ENCODE peak calls at places on chromosomes 11 and 22, in four cellular contexts. V is foreskin keratinocyte, E is GM23248, H is germinal center. W is an unnamed sample.

GRCh38 chr11:24373516-24373915 is 123.3 kb upstream of the LUZP2 start:
- DNase-seq in H (no peak), E (peak), V (no peak), W (no peak)

GRCh38 chr11:118530683-118531596 is at the start of gene TMEM25:
- DNase-seq in H (peak), V (peak), E (peak), W (peak)

GRCh38 chr11:15347969-15348734 is 233.4 kb downstream of the INSC start:
- DNase-seq in H (no peak), E (no peak), V (no peak), W (no peak)

GRCh38 chr22:50674606-50675552 is 2.3 kb downstream of the SHANK3 start:
- DNase-seq in H (peak), V (peak), E (peak), W (peak)

GRCh38 chr11:107928767-107929507 is 689 bp downstream of the RAB39A start:
- DNase-seq in V (no peak), H (peak), E (no peak), W (no peak)

GRCh38 chr11:84390441-84391078 is 1104.4 kb upstream of the CCDC90B start:
- DNase-seq in E (no peak), H (no peak), V (no peak), W (no peak)

GRCh38 chr11:72771507-72771906 is 19.3 kb upstream of the ARAP1 start:
- DNase-seq in H (no peak), V (no peak), E (peak), W (no peak)

GRCh38 chr22:37965940-37966664 is 12.6 kb downstream of the POLR2F start:
- DNase-seq in E (no peak), H (no peak), V (no peak), W (no peak)

GRCh38 chr22:27748355-27749168 is 53.0 kb downstream of the MN1 start:
- DNase-seq in H (no peak), E (peak), V (no peak), W (no peak)

GRCh38 chr11:79536155-79536917 is 95.5 kb upstream of the TENM4 start:
- DNase-seq in E (no peak), H (no peak), V (no peak), W (no peak)

GRCh38 chr11:70080763-70081162 is 2.6 kb downstream of the ANO1 start:
- DNase-seq in V (peak), H (no peak), E (peak), W (no peak)

GRCh38 chr22:38088723-38089473 is 4.9 kb upstream of the SLC16A8 start:
- DNase-seq in V (no peak), E (peak), H (no peak), W (no peak)

GRCh38 chr11:134950692-134951304 is 538.8 kb upstream of the B3GAT1 start:
- DNase-seq in E (peak), V (no peak), H (no peak), W (no peak)

GRCh38 chr11:121157756-121158155 is 56.7 kb downstream of the TECTA start:
- DNase-seq in E (no peak), H (no peak), V (no peak), W (no peak)

GRCh38 chr11:75267171-75267970 is 26.8 kb downstream of the TPBGL start:
- DNase-seq in V (no peak), H (no peak), E (no peak), W (no peak)

GRCh38 chr11:96338910-96339703 is 3.9 kb downstream of the MAML2 start:
- DNase-seq in V (peak), H (peak), E (peak), W (peak)

GRCh38 chr11:71198823-71199165 is 53.6 kb downstream of the SHANK2 start:
- DNase-seq in E (no peak), V (no peak), H (no peak), W (no peak)

GRCh38 chr11:78417175-78417887 is at the start of gene GAB2:
- DNase-seq in E (no peak), V (no peak), H (peak), W (no peak)

GRCh38 chr11:118938491-118939411 is 13.0 kb upstream of the BCL9L start:
- DNase-seq in H (no peak), V (peak), E (peak), W (no peak)

GRCh38 chr11:96090711-96091110 is 166.8 kb upstream of the MTMR2 start:
- DNase-seq in E (peak), V (no peak), H (no peak), W (no peak)

GRCh38 chr11:127567237-127567932 is 566.8 kb upstream of the KIRREL3 start:
- DNase-seq in H (no peak), V (no peak), E (no peak), W (no peak)

GRCh38 chr11:23789200-23789853 is 707.5 kb upstream of the LUZP2 start:
- DNase-seq in E (no peak), H (no peak), V (no peak), W (no peak)

GRCh38 chr11:18012314-18012905 is 437 bp downstream of the SERGEF start:
- DNase-seq in E (no peak), V (no peak), H (peak), W (no peak)